ENCODE peak calls at places on chromosomes 3 and 15, in four cellular contexts. O is HCT116, N is K562, D is GM12878. M is an unnamed sample.
A peak's percentile ranks its signal among the peaks of the same experiment; 100 is the strongest.

GRCh38 chr15:70111203-70112017 is 13.7 kb upstream of the TLE3 start:
- DNase-seq in O (peak; percentile 67), N (peak; percentile 84), D (no peak), M (peak; percentile 60)

GRCh38 chr3:143216709-143217182 is 97.2 kb downstream of the CHST2 start:
- DNase-seq in O (no peak), N (no peak), D (no peak), M (no peak)

GRCh38 chr15:71807125-71807629 is 3.2 kb upstream of the NR2E3 start:
- DNase-seq in N (no peak), O (no peak), D (no peak), M (peak; percentile 76)

GRCh38 chr3:127660621-127661253 is 12.0 kb upstream of the ABTB1 start:
- DNase-seq in D (no peak), O (no peak), N (no peak), M (no peak)

GRCh38 chr3:3200632-3201212 is 21.2 kb upstream of the CRBN start:
- DNase-seq in O (peak; percentile 31), D (peak; percentile 12), N (peak; percentile 56), M (no peak)

GRCh38 chr3:4290272-4290893 is 12.8 kb upstream of the SETMAR start:
- DNase-seq in O (no peak), N (peak; percentile 62), D (no peak), M (no peak)

GRCh38 chr3:135966875-135967274 is 1.3 kb downstream of the PPP2R3A start:
- DNase-seq in N (no peak), D (no peak), O (no peak), M (no peak)

GRCh38 chr3:47425959-47426358 is 45.1 kb downstream of the PTPN23 start:
- DNase-seq in D (no peak), N (no peak), O (no peak), M (no peak)

GRCh38 chr3:165210132-165210531 is 13.9 kb upstream of the SLITRK3 start:
- DNase-seq in D (no peak), N (no peak), O (peak; percentile 7), M (no peak)

GRCh38 chr3:69772152-69772867 is 33.0 kb downstream of the MITF start:
- DNase-seq in O (no peak), N (no peak), D (no peak), M (no peak)

GRCh38 chr3:69775751-69776150 is 36.5 kb downstream of the MITF start:
- DNase-seq in D (no peak), N (no peak), O (no peak), M (no peak)

GRCh38 chr3:69770976-69771634 is 31.8 kb downstream of the MITF start:
- DNase-seq in D (no peak), N (no peak), O (no peak), M (no peak)

GRCh38 chr3:69776289-69776688 is 37.0 kb downstream of the MITF start:
- DNase-seq in N (peak; percentile 38), O (no peak), D (no peak), M (no peak)

GRCh38 chr3:69774029-69774428 is 34.8 kb downstream of the MITF start:
- DNase-seq in D (no peak), N (no peak), O (no peak), M (no peak)
- TF ChIP-seq EGR1 in D (no peak), N (no peak), O (no peak), M (no peak)

DNA sequence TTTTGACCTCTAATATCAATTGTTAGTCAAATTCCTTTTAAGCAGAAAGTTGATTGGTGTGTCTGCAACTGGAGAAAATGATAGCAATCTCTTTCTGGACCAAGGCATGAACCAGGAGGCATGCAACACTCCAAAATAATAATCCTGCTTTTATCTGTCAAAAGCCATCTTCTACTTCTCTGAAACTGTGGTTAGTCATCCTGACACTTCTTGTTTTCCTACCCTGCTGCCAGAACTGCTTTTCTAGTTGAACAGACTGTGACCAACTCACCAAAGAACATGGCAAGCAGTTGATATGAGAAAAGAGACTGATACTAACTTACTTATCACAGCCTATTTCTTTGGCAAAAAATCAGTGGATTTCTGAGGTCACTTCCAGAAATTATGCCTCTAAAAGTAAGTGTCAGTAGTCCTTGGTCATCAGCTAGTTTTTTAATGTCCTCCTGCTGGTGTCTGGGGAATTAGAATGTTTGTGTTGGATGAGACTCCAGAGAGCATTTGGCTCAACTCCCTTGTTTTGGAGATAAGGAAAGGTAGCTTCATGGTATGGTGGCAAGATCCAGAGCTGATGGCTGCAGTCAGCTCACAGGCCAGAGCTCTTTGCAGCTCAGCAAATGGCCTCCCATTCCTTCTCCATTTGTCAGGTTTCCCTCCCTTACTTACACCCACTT is 7.2 kb downstream of the CRYGS start:
- DNase-seq in N (peak; percentile 21), D (no peak), O (no peak), M (no peak)
- TF ChIP-seq EGR1 in N (no peak), D (no peak), O (no peak), M (no peak)

DNA sequence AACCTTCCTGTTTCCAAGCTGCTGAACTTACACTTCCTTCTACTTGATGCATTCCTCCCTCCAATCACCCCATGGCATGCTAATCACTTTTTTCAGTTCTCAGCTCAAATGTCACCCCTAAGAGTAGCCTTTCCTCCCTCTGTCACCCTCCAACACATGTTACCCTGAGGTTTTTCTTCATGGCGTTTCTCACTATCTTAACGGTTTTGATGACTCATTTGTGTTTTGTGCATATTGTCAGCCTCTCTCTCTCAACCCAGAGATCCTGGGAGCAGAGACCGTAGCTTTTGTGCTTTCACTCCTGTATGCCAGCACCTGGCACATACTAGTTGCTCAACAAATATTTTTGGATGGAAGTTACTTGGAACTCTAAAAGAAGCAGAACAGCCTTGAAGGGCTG is 24.5 kb downstream of the LRRC3B start:
- DNase-seq in D (no peak), O (no peak), N (no peak), M (no peak)
- TF ChIP-seq EGR1 in D (no peak), O (no peak), N (no peak), M (no peak)

GRCh38 chr3:45440562-45440961 is 52.2 kb downstream of the LARS2 start:
- DNase-seq in D (no peak), O (no peak), N (no peak), M (no peak)
- TF ChIP-seq EGR1 in D (no peak), O (no peak), N (no peak), M (no peak)

GRCh38 chr3:11514191-11514770 is 129.4 kb downstream of the VGLL4 start:
- DNase-seq in O (no peak), D (no peak), N (no peak), M (no peak)
- TF ChIP-seq EGR1 in O (no peak), D (no peak), N (no peak), M (no peak)

GRCh38 chr3:196502775-196503181 is 790 bp downstream of the RNF168 start:
- DNase-seq in D (no peak), O (no peak), N (peak; percentile 28), M (no peak)
- TF ChIP-seq EGR1 in D (no peak), O (no peak), N (no peak), M (no peak)

GRCh38 chr15:27058939-27059338 is 88.0 kb downstream of the GABRG3 start:
- DNase-seq in O (no peak), D (no peak), N (no peak), M (no peak)

GRCh38 chr15:27061739-27062138 is 90.8 kb downstream of the GABRG3 start:
- DNase-seq in O (no peak), D (no peak), N (no peak), M (no peak)

GRCh38 chr15:27057904-27058645 is 87.1 kb downstream of the GABRG3 start:
- DNase-seq in N (no peak), O (no peak), D (no peak), M (no peak)

GRCh38 chr15:27064080-27064479 is 93.1 kb downstream of the GABRG3 start:
- DNase-seq in O (no peak), D (no peak), N (no peak), M (no peak)

DNA sequence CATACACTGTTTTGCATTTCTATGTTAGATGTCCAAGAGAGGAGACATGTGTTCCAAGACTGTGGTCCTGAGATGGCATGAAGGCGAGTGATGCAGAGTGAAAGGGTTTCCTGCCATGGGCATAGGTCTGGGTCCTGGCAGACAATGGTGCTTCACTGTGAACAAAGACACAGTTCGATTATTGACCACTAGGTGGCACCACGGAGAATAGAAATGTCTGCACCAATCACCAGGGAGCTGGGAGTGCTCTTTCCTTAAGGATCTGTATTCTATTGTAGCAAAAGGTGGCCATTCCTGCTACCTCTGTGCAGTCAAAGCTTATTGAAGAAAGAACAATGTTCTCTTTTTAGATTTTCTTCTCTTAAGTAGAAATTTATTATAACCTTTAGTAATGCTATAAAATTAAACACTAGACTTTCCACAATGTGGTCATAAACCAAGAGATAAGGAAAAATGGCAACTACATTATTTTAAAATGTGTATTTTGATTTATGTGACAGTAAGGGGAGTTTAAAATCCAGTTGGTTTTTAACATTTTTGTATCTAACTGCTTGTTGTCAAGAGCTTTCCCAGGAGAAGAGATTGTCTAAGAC is 88.7 kb downstream of the GABRG3 start:
- DNase-seq in N (peak; percentile 82), D (no peak), O (peak; percentile 0), M (peak; percentile 13)
- TF ChIP-seq EGR1 in N (no peak), D (no peak), O (no peak), M (no peak)

DNA sequence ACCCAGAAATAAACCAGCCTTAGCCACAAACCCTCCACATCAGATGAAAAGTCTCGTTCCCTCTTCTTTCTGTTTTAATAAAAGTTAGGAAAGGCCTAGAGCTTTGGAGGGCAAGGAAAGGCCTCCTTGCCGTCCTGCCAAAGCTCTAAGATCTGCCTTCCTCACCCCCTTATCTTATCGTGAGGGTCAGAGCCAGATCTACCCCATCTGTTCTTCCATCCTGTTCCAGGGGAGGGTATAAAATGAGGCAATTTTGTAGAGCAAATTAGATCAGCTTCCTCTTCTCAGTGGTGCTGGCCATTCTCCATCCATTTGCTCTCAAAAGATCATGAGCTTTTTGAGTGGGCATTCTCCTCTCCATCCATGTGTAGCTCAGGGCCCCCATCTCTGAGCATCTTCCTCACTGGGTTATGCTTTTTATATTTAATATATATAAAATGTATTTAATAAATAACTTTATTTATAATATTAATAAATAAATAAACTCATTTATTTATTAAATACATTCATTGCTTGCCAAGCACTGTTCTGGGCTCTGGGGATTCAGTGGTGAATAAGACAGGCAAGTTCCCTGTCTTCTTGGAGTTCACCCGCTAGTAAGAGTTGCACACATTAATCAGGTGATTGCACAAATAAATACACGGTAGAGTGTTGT is 2.0 kb upstream of the SLC24A1 start:
- DNase-seq in O (no peak), N (no peak), D (no peak), M (no peak)
- TF ChIP-seq EGR1 in O (no peak), N (no peak), D (no peak), M (no peak)

GRCh38 chr15:68560501-68561113 is 18.2 kb upstream of the CORO2B start:
- DNase-seq in D (no peak), N (no peak), O (no peak), M (peak; percentile 52)
- TF ChIP-seq EGR1 in D (no peak), N (no peak), O (no peak), M (no peak)

DNA sequence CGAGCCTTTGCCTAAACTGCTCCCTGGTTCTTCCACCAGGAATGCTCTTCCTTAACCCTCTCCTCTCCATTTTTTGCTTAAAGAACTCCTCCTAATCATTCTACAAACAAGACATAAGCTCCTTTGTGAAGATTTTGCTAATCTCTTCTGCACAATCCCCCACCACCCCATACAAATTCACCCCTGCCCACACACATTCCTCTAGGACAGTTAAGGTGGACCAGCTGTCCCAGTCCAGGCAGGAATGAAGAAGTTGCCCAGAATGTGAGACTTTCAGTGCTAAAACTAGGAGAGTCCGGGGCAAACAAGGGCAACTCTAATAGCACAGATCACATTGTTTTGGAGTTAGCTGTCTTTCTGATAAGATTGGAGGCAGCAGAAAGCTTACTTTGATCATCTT is 13.9 kb upstream of the FAM174B start:
- DNase-seq in O (no peak), D (no peak), N (no peak), M (no peak)
- TF ChIP-seq EGR1 in O (no peak), D (no peak), N (no peak), M (no peak)

M was measured in H1.